ENCODE peak calls at places on chromosomes 12 and 14, in five cellular contexts. One of them, this sample, is unnamed.

GRCh38 chr14:35336171-35337073 is 44.2 kb downstream of the PSMA6 start:
- DNase-seq in stomach: peak
- DNase-seq in HCEC 1CT: peak
- DNase-seq in activated B cell treated with CpG ODN at 0.5 μM for 24 hours: no peak
- DNase-seq in C1 segment of cervical spinal cord: peak
- DNase-seq in this sample: peak

GRCh38 chr12:4586500-4586899 is 24.5 kb downstream of the DYRK4 start:
- DNase-seq in activated B cell treated with CpG ODN at 0.5 μM for 24 hours: no peak
- DNase-seq in stomach: no peak
- DNase-seq in C1 segment of cervical spinal cord: no peak
- DNase-seq in HCEC 1CT: no peak
- DNase-seq in this sample: no peak

GRCh38 chr12:113942209-113942608 is 23.9 kb downstream of the RBM19 start:
- DNase-seq in C1 segment of cervical spinal cord: no peak
- DNase-seq in activated B cell treated with CpG ODN at 0.5 μM for 24 hours: no peak
- DNase-seq in stomach: no peak
- DNase-seq in HCEC 1CT: no peak
- DNase-seq in this sample: no peak

GRCh38 chr12:2769866-2770533 is 24.8 kb upstream of the FKBP4 start:
- DNase-seq in HCEC 1CT: no peak
- DNase-seq in C1 segment of cervical spinal cord: no peak
- DNase-seq in activated B cell treated with CpG ODN at 0.5 μM for 24 hours: no peak
- DNase-seq in stomach: no peak
- DNase-seq in this sample: no peak

GRCh38 chr12:71655495-71655894 is 8.2 kb downstream of the ZFC3H1 start:
- DNase-seq in stomach: no peak
- DNase-seq in C1 segment of cervical spinal cord: no peak
- DNase-seq in HCEC 1CT: no peak
- DNase-seq in activated B cell treated with CpG ODN at 0.5 μM for 24 hours: no peak
- DNase-seq in this sample: no peak

GRCh38 chr12:53985358-53985899 is 483 bp downstream of the HOXC10 start:
- DNase-seq in C1 segment of cervical spinal cord: no peak
- DNase-seq in HCEC 1CT: no peak
- DNase-seq in activated B cell treated with CpG ODN at 0.5 μM for 24 hours: no peak
- DNase-seq in stomach: no peak
- DNase-seq in this sample: no peak

GRCh38 chr14:102317564-102318248 is 1.8 kb upstream of the ZNF839 start:
- DNase-seq in HCEC 1CT: no peak
- DNase-seq in stomach: no peak
- DNase-seq in activated B cell treated with CpG ODN at 0.5 μM for 24 hours: no peak
- DNase-seq in C1 segment of cervical spinal cord: peak
- DNase-seq in this sample: no peak

GRCh38 chr14:104223101-104223809 is 84.9 kb downstream of the KIF26A start:
- DNase-seq in HCEC 1CT: no peak
- DNase-seq in stomach: no peak
- DNase-seq in activated B cell treated with CpG ODN at 0.5 μM for 24 hours: no peak
- DNase-seq in C1 segment of cervical spinal cord: no peak
- DNase-seq in this sample: no peak

GRCh38 chr12:16187684-16188083 is 89.8 kb downstream of the SLC15A5 start:
- DNase-seq in C1 segment of cervical spinal cord: no peak
- DNase-seq in stomach: no peak
- DNase-seq in HCEC 1CT: no peak
- DNase-seq in activated B cell treated with CpG ODN at 0.5 μM for 24 hours: no peak
- DNase-seq in this sample: no peak

GRCh38 chr12:55707841-55708694 is at the start of gene ITGA7:
- DNase-seq in stomach: peak
- DNase-seq in C1 segment of cervical spinal cord: peak
- DNase-seq in activated B cell treated with CpG ODN at 0.5 μM for 24 hours: peak
- DNase-seq in HCEC 1CT: peak
- DNase-seq in this sample: peak

GRCh38 chr14:99818503-99819036 is 25.4 kb downstream of the EML1 start:
- DNase-seq in HCEC 1CT: no peak
- DNase-seq in activated B cell treated with CpG ODN at 0.5 μM for 24 hours: no peak
- DNase-seq in C1 segment of cervical spinal cord: no peak
- DNase-seq in stomach: no peak
- DNase-seq in this sample: no peak

GRCh38 chr12:50707396-50707795 is 56.5 kb upstream of the ATF1 start:
- DNase-seq in stomach: no peak
- DNase-seq in activated B cell treated with CpG ODN at 0.5 μM for 24 hours: no peak
- DNase-seq in C1 segment of cervical spinal cord: no peak
- DNase-seq in HCEC 1CT: no peak
- DNase-seq in this sample: no peak

GRCh38 chr14:104318558-104319488 is 180.4 kb downstream of the KIF26A start:
- DNase-seq in stomach: peak
- DNase-seq in C1 segment of cervical spinal cord: no peak
- DNase-seq in HCEC 1CT: no peak
- DNase-seq in activated B cell treated with CpG ODN at 0.5 μM for 24 hours: peak
- DNase-seq in this sample: no peak

GRCh38 chr12:53054112-53054878 is 4.4 kb downstream of the TNS2 start:
- DNase-seq in activated B cell treated with CpG ODN at 0.5 μM for 24 hours: peak
- DNase-seq in HCEC 1CT: peak
- DNase-seq in stomach: peak
- DNase-seq in C1 segment of cervical spinal cord: peak
- DNase-seq in this sample: peak

GRCh38 chr12:124586756-124587155 is 19.3 kb upstream of the NCOR2 start:
- DNase-seq in HCEC 1CT: no peak
- DNase-seq in C1 segment of cervical spinal cord: no peak
- DNase-seq in stomach: no peak
- DNase-seq in activated B cell treated with CpG ODN at 0.5 μM for 24 hours: no peak
- DNase-seq in this sample: no peak

GRCh38 chr12:1680804-1681492 is 9.9 kb upstream of the ADIPOR2 start:
- DNase-seq in stomach: no peak
- DNase-seq in activated B cell treated with CpG ODN at 0.5 μM for 24 hours: no peak
- DNase-seq in C1 segment of cervical spinal cord: no peak
- DNase-seq in HCEC 1CT: peak
- DNase-seq in this sample: no peak

GRCh38 chr12:107396991-107397390 is 288.6 kb upstream of the PWP1 start:
- DNase-seq in C1 segment of cervical spinal cord: no peak
- DNase-seq in stomach: no peak
- DNase-seq in HCEC 1CT: no peak
- DNase-seq in activated B cell treated with CpG ODN at 0.5 μM for 24 hours: no peak
- DNase-seq in this sample: no peak

GRCh38 chr12:22477166-22477893 is 67.0 kb downstream of the C2CD5 start:
- DNase-seq in C1 segment of cervical spinal cord: no peak
- DNase-seq in HCEC 1CT: peak
- DNase-seq in stomach: no peak
- DNase-seq in activated B cell treated with CpG ODN at 0.5 μM for 24 hours: no peak
- DNase-seq in this sample: no peak

GRCh38 chr12:32804301-32804700 is 48.6 kb upstream of the YARS2 start:
- DNase-seq in stomach: no peak
- DNase-seq in activated B cell treated with CpG ODN at 0.5 μM for 24 hours: no peak
- DNase-seq in C1 segment of cervical spinal cord: no peak
- DNase-seq in HCEC 1CT: no peak
- DNase-seq in this sample: no peak

This sample was measured in natural killer cell treated with Interleukin-12 subunit alpha and Interleukin-12 subunit beta and Interleukin-15 and Interleukin-18, amount 100 ng/mL, for 72 hours.